ENCODE peak calls at places on chromosomes 11 and 22, in nine cellular contexts. X is left ventricle myocardium inferior, J is ovary, S is IMR-90, M is suprapubic skin, K is colonic mucosa, D is upper lobe of right lung, P is mammary epithelial cell, B is small intestine. U is an unnamed sample.

GRCh38 chr11:116217006-116217405 is 555.8 kb downstream of the BUD13 start:
- DNase-seq in M (no peak), D (peak), P (peak), S (peak), K (peak), B (peak), X (peak), J (no peak), U (no peak)

GRCh38 chr11:108871152-108871551 is 206.3 kb downstream of the DDX10 start:
- DNase-seq in X (peak), K (no peak), M (no peak), D (no peak), B (peak), S (peak), J (peak), P (peak), U (no peak)

GRCh38 chr11:102573851-102574250 is 43.3 kb upstream of the MMP7 start:
- DNase-seq in J (no peak), K (no peak), D (no peak), M (no peak), P (peak), B (no peak), S (peak), X (no peak), U (no peak)

GRCh38 chr11:7639643-7640025 is 33.7 kb downstream of the CYB5R2 start:
- DNase-seq in X (no peak), J (no peak), P (no peak), M (no peak), S (no peak), D (no peak), B (peak), K (peak), U (no peak)

GRCh38 chr11:126397016-126397415 is 41.5 kb downstream of the ST3GAL4 start:
- DNase-seq in P (peak), M (no peak), J (no peak), D (no peak), S (no peak), B (no peak), X (no peak), K (no peak), U (no peak)

GRCh38 chr11:119607726-119608125 is 121.3 kb downstream of the NECTIN1 start:
- DNase-seq in B (no peak), D (no peak), M (no peak), S (no peak), J (no peak), K (no peak), P (peak), X (no peak), U (no peak)

GRCh38 chr11:78037056-78037455 is 14.0 kb upstream of the KCTD14 start:
- DNase-seq in J (no peak), M (no peak), P (no peak), B (peak), S (no peak), D (peak), K (peak), X (no peak), U (no peak)

GRCh38 chr11:19259487-19260345 is 19.0 kb upstream of the E2F8 start:
- DNase-seq in X (peak), K (peak), D (peak), M (peak), S (peak), P (peak), J (peak), B (peak), U (no peak)

GRCh38 chr11:62574363-62575057 is 819 bp upstream of the EEF1G start:
- DNase-seq in P (no peak), M (peak), B (no peak), D (peak), S (peak), K (peak), X (peak), J (peak), U (no peak)

GRCh38 chr22:22316589-22316988 is 72.0 kb downstream of the VPREB1 start:
- DNase-seq in X (no peak), P (no peak), M (no peak), D (no peak), J (no peak), S (no peak), K (no peak), B (no peak), U (no peak)

GRCh38 chr11:68810164-68810563 is 31.6 kb downstream of the CPT1A start:
- DNase-seq in B (peak), K (peak), D (no peak), J (no peak), M (no peak), S (no peak), P (no peak), X (peak), U (no peak)

GRCh38 chr11:57800444-57801184 is 39.0 kb downstream of the CTNND1 start:
- DNase-seq in P (peak), M (no peak), S (peak), D (no peak), X (no peak), J (no peak), B (peak), K (peak), U (no peak)

GRCh38 chr11:33703771-33704170 is 3.1 kb upstream of the C11orf91 start:
- DNase-seq in D (peak), B (peak), J (no peak), X (no peak), P (peak), K (no peak), M (no peak), S (peak), U (no peak)

GRCh38 chr11:47523491-47524199 is 29.3 kb downstream of the CELF1 start:
- DNase-seq in P (peak), K (peak), B (peak), M (no peak), X (no peak), J (no peak), S (peak), D (no peak), U (no peak)

GRCh38 chr22:31625661-31626426 is 36.2 kb downstream of the PISD start:
- DNase-seq in X (peak), S (peak), B (no peak), K (peak), D (no peak), J (peak), M (no peak), P (no peak), U (no peak)

GRCh38 chr11:47154738-47155570 is 21.7 kb downstream of the ARFGAP2 start:
- DNase-seq in K (no peak), D (no peak), S (no peak), X (no peak), P (no peak), M (no peak), B (peak), J (no peak), U (no peak)

GRCh38 chr11:119783466-119784400 is 54.7 kb upstream of the NECTIN1 start:
- DNase-seq in D (no peak), P (peak), K (no peak), M (no peak), J (no peak), X (no peak), B (no peak), S (no peak), U (no peak)

GRCh38 chr11:45556851-45557707 is 108.3 kb downstream of the CHST1 start:
- DNase-seq in D (no peak), X (no peak), B (no peak), P (peak), J (no peak), S (no peak), K (no peak), M (no peak), U (no peak)

GRCh38 chr11:10488121-10488580 is 33.1 kb downstream of the AMPD3 start:
- DNase-seq in B (peak), J (no peak), X (no peak), S (peak), K (peak), P (peak), M (no peak), D (no peak), U (peak)

GRCh38 chr22:35555351-35555915 is 14.8 kb downstream of the RASD2 start:
- DNase-seq in P (no peak), J (no peak), B (no peak), M (no peak), K (no peak), X (no peak), D (no peak), S (peak), U (no peak)

GRCh38 chr11:73801136-73801535 is 13.5 kb downstream of the MRPL48 start:
- DNase-seq in S (no peak), P (no peak), D (no peak), J (no peak), M (no peak), B (no peak), K (no peak), X (no peak), U (no peak)

GRCh38 chr11:3169952-3170755 is 5.0 kb upstream of the OSBPL5 start:
- DNase-seq in M (peak), B (no peak), S (peak), P (no peak), J (no peak), X (no peak), K (no peak), D (peak), U (no peak)

GRCh38 chr11:558503-558902 is 2.0 kb downstream of the LMNTD2 start:
- DNase-seq in X (no peak), B (no peak), J (no peak), P (no peak), D (no peak), M (no peak), S (no peak), K (no peak), U (no peak)

GRCh38 chr11:124315052-124315451 is 1.3 kb upstream of the OR8D1 start:
- DNase-seq in J (no peak), K (no peak), M (no peak), P (peak), S (peak), D (no peak), B (no peak), X (no peak), U (no peak)

GRCh38 chr11:134882671-134883318 is 470.8 kb upstream of the B3GAT1 start:
- DNase-seq in P (no peak), S (no peak), B (no peak), J (no peak), X (no peak), K (no peak), D (no peak), M (no peak), U (no peak)

GRCh38 chr11:126403039-126403438 is 47.6 kb downstream of the ST3GAL4 start:
- DNase-seq in B (no peak), S (no peak), P (peak), D (peak), M (peak), X (no peak), K (peak), J (peak), U (no peak)

DNA sequence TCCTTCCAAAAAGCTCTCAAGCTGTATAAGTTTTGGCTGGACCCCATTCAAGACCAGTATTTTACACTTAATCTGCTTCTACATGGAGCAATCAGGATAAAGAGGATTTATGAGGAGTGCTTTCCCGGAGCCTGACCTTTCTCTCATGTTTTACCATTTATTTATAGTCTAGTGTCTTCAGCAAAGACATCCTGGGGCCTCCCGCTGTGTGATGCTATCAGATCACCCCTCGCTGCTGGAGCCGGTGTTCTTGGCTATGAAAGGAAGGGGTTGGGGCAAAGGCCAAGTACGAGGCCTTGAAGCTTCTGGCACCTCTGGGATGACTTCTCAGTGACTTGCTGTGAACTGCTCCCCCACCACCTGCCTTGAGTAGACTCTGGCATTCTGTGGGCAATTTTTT is 189.6 kb downstream of the ADAMTS15 start:
- DNase-seq in S (no peak), X (no peak), P (no peak), K (no peak), B (no peak), M (no peak), J (peak), D (no peak), U (peak)
- H3K27ac ChIP-seq in S (no peak), X (no peak), P (no peak), K (no peak), B (no peak), M (no peak), J (no peak), D (no peak), U (no peak)

DNA sequence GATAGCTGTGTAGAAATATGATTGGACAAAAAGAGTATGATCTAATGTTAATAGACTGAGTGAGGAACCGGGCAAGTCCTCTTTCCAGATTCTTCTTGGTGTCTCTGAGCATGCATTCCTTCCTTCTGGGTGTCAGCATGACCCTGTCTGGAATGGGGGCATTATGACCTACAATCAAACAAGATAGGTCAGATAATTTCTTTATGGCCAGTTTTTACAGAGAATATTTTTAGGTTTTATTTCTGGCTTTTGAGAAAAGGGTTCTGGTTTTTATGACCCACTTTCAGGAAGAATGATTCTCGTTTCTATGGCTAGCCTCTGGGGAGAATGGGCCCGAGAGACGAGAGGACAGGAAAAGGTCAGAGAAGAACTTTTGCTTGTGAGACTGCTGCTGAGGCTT is 383.7 kb downstream of the AASDHPPT start:
- DNase-seq in D (no peak), X (no peak), M (no peak), S (no peak), B (no peak), K (no peak), P (no peak), J (no peak), U (no peak)
- H3K27ac ChIP-seq in D (no peak), X (peak), M (no peak), S (no peak), B (no peak), K (no peak), P (no peak), J (no peak), U (no peak)

GRCh38 chr22:29044657-29045176 is 16.9 kb downstream of the C22orf31 start:
- DNase-seq in K (no peak), B (no peak), D (no peak), X (no peak), M (peak), P (peak), J (no peak), S (peak), U (no peak)
- H3K27ac ChIP-seq in K (peak), B (no peak), D (peak), X (no peak), M (peak), P (no peak), J (no peak), S (peak), U (peak)

DNA sequence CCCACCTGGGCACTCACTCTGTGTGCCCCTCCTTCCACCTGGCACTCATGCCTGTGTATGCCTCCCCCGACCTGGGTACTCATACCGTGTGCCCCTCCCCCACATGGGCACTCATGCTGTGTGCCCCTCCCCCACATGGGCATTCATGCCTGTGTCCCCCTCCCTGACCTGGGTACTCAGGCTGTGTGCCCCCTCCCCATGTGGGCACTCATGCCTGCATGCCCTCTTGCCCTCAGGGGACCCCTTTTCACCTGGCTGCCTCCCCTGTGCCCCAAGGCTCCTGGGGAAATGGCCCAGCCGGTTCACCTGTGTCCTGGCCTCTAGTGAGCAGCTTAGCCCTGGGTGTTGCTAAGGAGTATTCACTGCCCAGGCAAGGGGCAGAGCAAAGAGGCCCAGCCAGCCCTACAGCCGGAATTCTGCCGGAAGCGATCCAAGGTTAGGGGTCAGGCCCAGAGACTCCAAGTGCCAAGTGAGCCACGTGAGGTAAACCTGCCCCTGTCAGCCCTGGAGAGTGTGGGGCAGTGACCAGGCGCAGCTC is 5.7 kb upstream of the IFITM10 start:
- DNase-seq in X (no peak), P (no peak), S (no peak), D (peak), M (no peak), K (no peak), B (no peak), J (no peak), U (no peak)
- H3K27ac ChIP-seq in X (peak), P (no peak), S (no peak), D (peak), M (peak), K (no peak), B (no peak), J (no peak), U (peak)

DNA sequence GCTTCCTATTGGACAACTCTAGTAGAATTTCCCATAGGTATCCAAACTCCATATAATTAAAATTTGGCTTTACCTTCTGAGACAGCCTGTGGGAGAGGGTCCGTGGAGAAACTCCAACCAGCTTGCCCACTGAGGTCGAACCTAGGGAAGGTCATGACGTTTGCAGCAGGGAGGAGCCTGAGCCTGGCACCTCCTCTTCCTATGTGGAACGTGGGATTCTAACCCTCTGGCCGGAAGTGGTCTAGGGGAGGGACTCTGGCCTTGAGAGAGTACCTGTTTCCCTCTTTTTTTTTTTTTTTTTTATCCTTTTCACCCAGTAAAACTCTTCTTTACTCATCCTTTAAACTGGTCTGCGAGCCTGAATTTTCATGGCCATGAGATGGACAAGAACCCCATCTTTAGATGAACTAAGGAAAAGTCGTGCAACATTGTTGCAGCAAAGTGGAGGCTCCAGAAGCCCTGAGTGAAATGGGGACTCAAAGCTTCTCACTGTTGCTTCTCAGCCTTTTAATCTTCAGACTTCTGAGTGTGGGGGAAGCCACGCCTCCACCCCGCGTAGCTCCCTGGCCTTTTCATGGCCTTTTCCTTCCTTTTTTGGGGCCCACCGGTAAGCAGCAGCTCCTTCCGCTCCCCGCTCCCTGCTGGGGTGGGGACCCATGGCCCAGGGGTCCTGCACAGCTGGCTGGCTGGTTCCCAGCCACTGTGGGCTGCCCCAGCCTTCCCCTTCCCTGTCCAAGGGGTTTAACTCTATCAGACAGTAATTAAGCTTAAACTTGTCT is 1359.9 kb downstream of the LRRC4C start:
- DNase-seq in K (no peak), J (no peak), P (no peak), D (no peak), B (no peak), S (no peak), M (no peak), X (no peak), U (no peak)
- H3K27ac ChIP-seq in K (no peak), J (no peak), P (no peak), D (no peak), B (no peak), S (no peak), M (no peak), X (no peak), U (no peak)

GRCh38 chr22:47355388-47355725 is 592.9 kb downstream of the TBC1D22A start:
- DNase-seq in J (no peak), S (no peak), P (no peak), B (no peak), X (no peak), D (no peak), K (no peak), M (no peak), U (no peak)

GRCh38 chr22:47356433-47357011 is 594.1 kb downstream of the TBC1D22A start:
- DNase-seq in D (no peak), S (no peak), M (no peak), P (no peak), K (no peak), X (no peak), J (no peak), B (no peak), U (peak)

GRCh38 chr22:47354668-47355387 is 592.4 kb downstream of the TBC1D22A start:
- DNase-seq in B (no peak), M (no peak), D (no peak), P (no peak), K (no peak), J (no peak), S (no peak), X (no peak), U (peak)

GRCh38 chr22:47357086-47357485 is 594.6 kb downstream of the TBC1D22A start:
- DNase-seq in D (no peak), K (no peak), M (no peak), S (no peak), X (no peak), B (no peak), P (no peak), J (no peak), U (no peak)

GRCh38 chr22:47355776-47356432 is 593.5 kb downstream of the TBC1D22A start:
- DNase-seq in B (no peak), D (no peak), S (no peak), J (no peak), P (no peak), M (no peak), K (no peak), X (no peak), U (no peak)
- H3K27ac ChIP-seq in B (no peak), D (no peak), S (no peak), J (no peak), P (no peak), M (no peak), K (no peak), X (no peak), U (no peak)

DNA sequence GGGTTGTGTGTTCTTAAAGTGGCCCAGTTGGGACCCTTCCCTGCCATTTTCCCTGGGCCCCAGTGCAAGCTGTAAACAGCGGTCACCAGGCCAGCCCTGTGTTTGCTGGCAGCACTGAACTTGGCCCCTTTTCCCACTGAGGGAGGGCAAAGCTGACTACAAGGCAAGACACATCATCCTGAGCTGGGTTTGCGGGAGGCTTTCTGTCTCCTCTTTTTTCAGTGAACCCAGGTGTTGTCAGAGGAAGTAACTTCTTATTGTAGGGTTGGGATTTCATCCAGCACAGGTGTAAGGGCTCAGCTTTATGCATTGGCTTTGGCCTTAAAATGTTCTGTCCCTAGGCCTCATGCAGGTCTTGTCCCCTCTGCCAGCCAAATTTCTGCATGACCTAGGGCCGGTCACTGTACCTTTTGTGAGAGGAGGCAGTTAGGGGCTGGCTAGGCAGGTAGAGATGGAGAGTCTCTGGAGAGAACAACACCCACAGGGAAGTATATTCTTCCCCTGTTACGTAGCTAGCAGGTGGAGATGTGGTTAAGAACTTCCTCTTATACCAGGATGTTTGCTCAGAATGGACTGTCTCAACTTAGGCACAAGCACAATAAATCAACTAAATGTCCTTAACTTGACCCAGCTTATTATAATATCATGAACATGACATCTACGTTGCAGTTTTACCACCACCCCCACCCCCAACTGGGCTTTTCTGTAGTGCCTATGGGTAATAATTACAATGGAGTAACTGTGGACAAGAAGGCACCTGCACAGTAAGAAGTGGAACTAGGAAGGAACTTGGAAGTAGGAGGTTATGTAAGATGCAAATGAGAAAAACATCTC is 60.5 kb upstream of the MPEG1 start:
- DNase-seq in P (no peak), X (no peak), M (no peak), D (no peak), S (no peak), J (no peak), K (peak), B (peak), U (no peak)
- H3K27ac ChIP-seq in P (no peak), X (no peak), M (no peak), D (no peak), S (no peak), J (no peak), K (peak), B (no peak), U (no peak)

GRCh38 chr11:66313321-66314185 is 3.3 kb downstream of the CD248 start:
- DNase-seq in J (no peak), S (peak), X (peak), M (no peak), B (no peak), P (no peak), K (no peak), D (peak), U (peak)
- H3K27ac ChIP-seq in J (peak), S (peak), X (peak), M (peak), B (peak), P (peak), K (peak), D (peak), U (peak)

GRCh38 chr22:18997925-18998315 is 61.8 kb upstream of the PRODH start:
- DNase-seq in X (no peak), S (no peak), D (no peak), M (no peak), P (no peak), B (no peak), J (no peak), K (no peak), U (no peak)
- H3K27ac ChIP-seq in X (no peak), S (no peak), D (no peak), M (no peak), P (no peak), B (no peak), J (no peak), K (no peak), U (no peak)